ENCODE peak calls at places on chromosomes 11 and 22, in six cellular contexts. E is SJSA1; Y is CD4-positive, CD25-positive, alpha-beta regulatory T cell; N is iPS DF 6.9; I is HCT116; O is CD8-positive, alpha-beta T cell. Q is an unnamed sample. For H3K4me1, the result is how much of the 10 kb centered on the place peaks cover.

GRCh38 chr22:27809226-27809625 is 7.7 kb upstream of the MN1 start:
- DNase-seq in E (no peak), Y (no peak), N (no peak), I (no peak), O (no peak), Q (no peak)

GRCh38 chr22:33922268-33922667 is 2.0 kb upstream of the LARGE1 start:
- DNase-seq in E (peak), Y (peak), N (no peak), I (no peak), O (no peak), Q (peak)

GRCh38 chr11:86938900-86939880 is 16.0 kb downstream of the FZD4 start:
- DNase-seq in E (no peak), Y (peak), N (no peak), I (peak), O (no peak), Q (no peak)

GRCh38 chr22:38941488-38941987 is 15.9 kb upstream of the APOBEC3A start:
- DNase-seq in E (no peak), Y (peak), N (no peak), I (no peak), O (no peak), Q (peak)

GRCh38 chr11:76823481-76824028 is 37.2 kb upstream of the ACER3 start:
- DNase-seq in E (peak), Y (no peak), N (no peak), I (peak), O (no peak), Q (no peak)

GRCh38 chr11:27055065-27055682 is 14.6 kb downstream of the BBOX1 start:
- DNase-seq in E (peak), Y (no peak), N (no peak), I (no peak), O (no peak), Q (no peak)

GRCh38 chr11:57109331-57109730 is 72.4 kb upstream of the LRRC55 start:
- DNase-seq in E (no peak), Y (no peak), N (no peak), I (no peak), O (no peak), Q (no peak)

GRCh38 chr11:2807276-2807681 is 78.3 kb downstream of the CDKN1C start:
- DNase-seq in E (peak), Y (no peak), N (no peak), I (no peak), O (no peak), Q (peak)

GRCh38 chr11:35165416-35166368 is 26.7 kb downstream of the CD44 start:
- DNase-seq in E (no peak), Y (peak), N (no peak), I (no peak), O (peak), Q (peak)

GRCh38 chr11:88597387-88597786 is 259.9 kb upstream of the CTSC start:
- DNase-seq in E (no peak), Y (peak), N (no peak), I (no peak), O (no peak), Q (no peak)

GRCh38 chr11:118514103-118514502 is 13.2 kb upstream of the TTC36 start:
- DNase-seq in E (no peak), Y (peak), N (no peak), I (no peak), O (no peak), Q (no peak)

GRCh38 chr11:27471067-27471587 is 1.5 kb downstream of the LGR4 start:
- DNase-seq in E (no peak), Y (no peak), N (no peak), I (no peak), O (no peak), Q (peak)

GRCh38 chr22:29306830-29307657 is 594 bp downstream of the GAS2L1 start:
- DNase-seq in E (peak), Y (no peak), N (peak), I (no peak), O (no peak), Q (peak)

GRCh38 chr22:44600386-44600785 is 101.6 kb upstream of the PRR5 start:
- DNase-seq in E (no peak), Y (no peak), N (no peak), I (no peak), O (no peak), Q (no peak)

GRCh38 chr11:120546312-120547205 is 35.0 kb downstream of the GRIK4 start:
- DNase-seq in E (peak), Y (no peak), N (no peak), I (peak), O (no peak), Q (no peak)

GRCh38 chr11:117589024-117589423 is 208.0 kb downstream of the DSCAML1 start:
- DNase-seq in E (no peak), Y (no peak), N (no peak), I (no peak), O (no peak), Q (no peak)

GRCh38 chr11:44927174-44927661 is 23.5 kb downstream of the TP53I11 start:
- DNase-seq in E (peak), Y (peak), N (no peak), I (peak), O (peak), Q (peak)

GRCh38 chr11:16587670-16588069 is 150.8 kb upstream of the C11orf58 start:
- DNase-seq in E (no peak), Y (no peak), N (no peak), I (no peak), O (no peak), Q (no peak)

GRCh38 chr11:57131080-57131790 is 50.5 kb upstream of the LRRC55 start:
- DNase-seq in E (no peak), Y (no peak), N (peak), I (no peak), O (no peak), Q (peak)

GRCh38 chr11:128406365-128406706 is 181.0 kb downstream of the ETS1 start:
- DNase-seq in E (peak), Y (no peak), N (no peak), I (no peak), O (no peak), Q (no peak)

GRCh38 chr11:27506200-27507182 is at the start of gene LIN7C:
- DNase-seq in E (peak), Y (peak), N (peak), I (peak), O (peak), Q (peak)

GRCh38 chr11:19252394-19253148 is 11.8 kb upstream of the E2F8 start:
- DNase-seq in E (no peak), Y (no peak), N (no peak), I (no peak), O (no peak), Q (no peak)

GRCh38 chr11:30991802-30992512 is 377.6 kb downstream of the DCDC1 start:
- DNase-seq in E (no peak), Y (no peak), N (no peak), I (no peak), O (no peak), Q (no peak)

GRCh38 chr22:22810018-22810427 is 77.6 kb upstream of the IGLL5 start:
- DNase-seq in E (peak), Y (peak), N (peak), I (peak), O (peak), Q (peak)

GRCh38 chr11:88292156-88292844 is 45.2 kb downstream of the CTSC start:
- DNase-seq in E (no peak), Y (no peak), N (no peak), I (peak), O (no peak), Q (peak)

GRCh38 chr11:26027887-26028286 is 304.0 kb upstream of the ANO3 start:
- DNase-seq in E (no peak), Y (no peak), N (no peak), I (no peak), O (no peak), Q (no peak)

GRCh38 chr11:129291556-129291955 is 84.1 kb upstream of the BARX2 start:
- DNase-seq in E (no peak), Y (no peak), N (no peak), I (no peak), O (no peak), Q (no peak)

GRCh38 chr11:117750916-117751773 is 45.9 kb downstream of the DSCAML1 start:
- DNase-seq in E (no peak), Y (no peak), N (no peak), I (no peak), O (no peak), Q (no peak)

GRCh38 chr11:44327730-44328691 is 18.1 kb upstream of the ALX4 start:
- DNase-seq in E (no peak), Y (no peak), N (no peak), I (no peak), O (no peak), Q (no peak)

GRCh38 chr11:24181395-24182047 is 315.3 kb upstream of the LUZP2 start:
- DNase-seq in E (no peak), Y (no peak), N (no peak), I (no peak), O (no peak), Q (no peak)

GRCh38 chr11:62138630-62139425 is 15.0 kb downstream of the INCENP start:
- DNase-seq in E (peak), Y (no peak), N (no peak), I (no peak), O (no peak), Q (peak)
- H3K4me3 ChIP-seq in E (no peak), Y (no peak), N (no peak), I (no peak), O (no peak), Q (no peak)

GRCh38 chr11:122690292-122690691 is 34.8 kb downstream of the UBASH3B start:
- DNase-seq in E (no peak), Y (peak), N (no peak), I (no peak), O (no peak), Q (no peak)
- H3K4me1 ChIP-seq in E (under half), Y (half or more), N (under half), I (under half), O (half or more), Q (under half)

DNA sequence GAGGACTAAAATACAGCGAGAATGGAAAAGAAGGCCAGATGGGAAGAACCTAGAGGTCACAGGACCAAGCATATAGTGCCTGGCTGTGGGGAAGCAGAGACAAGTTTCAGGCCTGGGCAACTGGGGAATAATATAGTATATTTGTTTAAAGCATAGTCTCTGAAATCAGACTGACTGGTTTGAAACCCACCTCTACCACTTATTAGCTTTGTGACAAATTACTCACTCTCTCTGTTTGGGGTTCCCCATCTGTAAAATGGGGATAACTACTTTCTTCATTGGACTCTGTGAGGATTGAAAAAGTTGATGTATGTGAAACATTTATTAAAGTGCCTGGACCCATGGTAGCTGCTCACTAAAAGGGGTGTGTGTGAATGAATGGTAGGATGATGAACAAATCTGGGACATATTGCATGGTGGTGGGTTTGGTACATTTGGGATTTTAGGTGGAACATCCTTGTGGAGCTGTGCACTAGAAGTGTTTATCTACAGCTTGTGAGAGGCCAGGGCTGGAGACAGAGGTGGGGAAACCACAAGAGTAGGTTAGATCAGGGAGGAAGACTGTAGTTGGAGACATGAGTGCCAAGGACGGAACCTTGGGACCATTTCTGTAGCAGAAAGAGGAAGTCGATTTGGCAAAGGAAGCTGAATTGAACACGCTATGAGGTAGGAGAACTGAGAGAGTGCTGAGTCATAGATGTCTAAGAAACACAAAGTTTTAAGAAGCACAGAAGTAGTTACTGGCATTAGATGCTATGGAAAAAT is 52.6 kb downstream of the SWAP70 start:
- DNase-seq in E (no peak), Y (peak), N (no peak), I (no peak), O (no peak), Q (peak)
- H3K4me3 ChIP-seq in E (no peak), Y (no peak), N (no peak), I (no peak), O (no peak), Q (no peak)

GRCh38 chr22:36369922-36370781 is 17.6 kb downstream of the MYH9 start:
- DNase-seq in E (peak), Y (no peak), N (no peak), I (no peak), O (no peak), Q (peak)
- H3K4me1 ChIP-seq in E (half or more), Y (half or more), N (under half), I (half or more), O (half or more), Q (half or more)

GRCh38 chr22:47630741-47631534 is 868.5 kb downstream of the TBC1D22A start:
- DNase-seq in E (no peak), Y (no peak), N (no peak), I (no peak), O (no peak), Q (no peak)
- H3K4me3 ChIP-seq in E (no peak), Y (no peak), N (no peak), I (peak), O (no peak), Q (peak)

GRCh38 chr11:110433393-110434333 is 3.9 kb downstream of the FDX1 start:
- DNase-seq in E (no peak), Y (peak), N (no peak), I (no peak), O (no peak), Q (no peak)
- H3K4me1 ChIP-seq in E (under half), Y (half or more), N (under half), I (under half), O (under half), Q (under half)

DNA sequence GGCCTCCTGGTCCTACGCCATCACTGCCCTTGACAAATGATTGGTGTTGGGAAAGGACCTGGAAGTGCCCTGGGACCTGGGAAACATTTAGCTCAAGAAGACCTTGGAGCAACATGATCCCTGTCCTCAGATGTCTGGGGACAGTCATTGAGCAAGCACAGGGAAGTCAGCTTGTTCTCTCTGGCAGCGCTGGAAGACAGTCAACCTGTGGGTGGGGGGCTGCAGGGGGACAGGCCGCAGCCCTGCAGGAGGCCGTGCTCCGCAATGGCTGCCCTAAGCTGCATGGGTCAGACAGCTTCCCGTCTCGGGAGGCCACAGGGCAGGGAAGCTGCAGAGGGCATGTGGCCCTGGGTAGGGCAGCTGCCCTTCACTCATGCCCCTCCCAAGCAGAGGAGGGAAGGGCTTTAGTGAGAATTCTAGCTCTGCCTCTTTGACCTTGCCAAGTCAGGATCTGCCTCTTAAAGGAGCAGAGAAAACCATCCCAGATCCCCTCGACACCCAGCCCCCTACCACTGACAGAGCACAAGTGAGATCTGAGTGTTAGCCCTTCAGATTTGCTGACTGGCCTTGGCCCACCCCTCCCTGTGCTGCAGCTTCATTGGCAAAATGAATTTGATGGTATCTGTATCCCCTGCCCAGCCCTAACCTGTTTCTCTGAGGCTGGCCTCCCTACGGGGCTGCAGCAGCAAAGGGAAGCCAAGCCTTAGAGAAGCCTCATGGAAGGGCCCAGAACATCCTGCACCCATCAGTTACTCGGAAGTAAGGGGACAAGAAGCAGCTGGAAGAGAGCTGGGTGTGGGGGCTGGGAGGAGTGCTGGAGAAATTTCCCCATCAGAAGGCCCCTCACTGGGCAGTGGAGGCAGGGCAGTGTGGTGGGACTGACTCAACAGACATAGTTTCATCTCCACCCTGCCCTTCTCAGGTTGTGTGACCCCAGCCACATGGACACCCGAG is 6.2 kb upstream of the SREBF2 start:
- DNase-seq in E (no peak), Y (no peak), N (no peak), I (no peak), O (no peak), Q (no peak)
- H3K4me3 ChIP-seq in E (no peak), Y (no peak), N (no peak), I (no peak), O (no peak), Q (no peak)

GRCh38 chr22:40206561-40206960 is 28.8 kb downstream of the TNRC6B start:
- DNase-seq in E (no peak), Y (no peak), N (no peak), I (no peak), O (no peak), Q (no peak)
- H3K4me1 ChIP-seq in E (under half), Y (under half), N (under half), I (under half), O (half or more), Q (under half)

Q was measured in testis.